ENCODE peak calls at places on chromosomes 12 and 14, in ten cellular contexts. C is AG04450, I is heart left ventricle, N is stomach, Z is PC-9, T is HCT116, K is prostate gland, O is left lung, Y is astrocyte, H is left ventricle myocardium inferior. R is an unnamed sample.
A peak's percentile ranks its signal among the peaks of the same experiment; 100 is the strongest.

GRCh38 chr12:94922561-94922960 is 80.9 kb downstream of the NDUFA12 start:
- DNase-seq in C (no peak), I (no peak), N (no peak), Z (no peak), T (no peak), K (no peak), O (no peak), Y (no peak), H (no peak), R (no peak)

GRCh38 chr14:51242545-51243490 is 2.8 kb downstream of the TMX1 start:
- DNase-seq in C (no peak), I (no peak), N (no peak), Z (no peak), T (no peak), K (no peak), O (no peak), Y (no peak), H (no peak), R (no peak)

GRCh38 chr12:22792198-22792597 is 167.2 kb downstream of the ETNK1 start:
- DNase-seq in C (no peak), I (no peak), N (no peak), Z (no peak), T (no peak), K (no peak), O (no peak), Y (no peak), H (no peak), R (no peak)

GRCh38 chr12:92378682-92379479 is 233.2 kb upstream of the BTG1 start:
- DNase-seq in C (no peak), I (no peak), N (no peak), Z (no peak), T (no peak), K (no peak), O (no peak), Y (no peak), H (no peak), R (no peak)

GRCh38 chr12:22357531-22357930 is 23.0 kb upstream of the ST8SIA1 start:
- DNase-seq in C (no peak), I (no peak), N (no peak), Z (no peak), T (no peak), K (no peak), O (no peak), Y (no peak), H (no peak), R (no peak)

GRCh38 chr12:124152733-124153132 is 142.2 kb upstream of the RFLNA start:
- DNase-seq in C (no peak), I (no peak), N (no peak), Z (no peak), T (no peak), K (no peak), O (no peak), Y (no peak), H (no peak), R (no peak)

GRCh38 chr12:66049538-66050282 is 80.8 kb downstream of the LLPH start:
- DNase-seq in C (no peak), I (no peak), N (no peak), Z (no peak), T (no peak), K (no peak), O (no peak), Y (no peak), H (no peak), R (no peak)

GRCh38 chr14:61756135-61756534 is 6.1 kb upstream of the SNAPC1 start:
- DNase-seq in C (no peak), I (no peak), N (no peak), Z (no peak), T (no peak), K (no peak), O (no peak), Y (no peak), H (no peak), R (no peak)

GRCh38 chr14:55605793-55606192 is 25.8 kb downstream of the KTN1 start:
- DNase-seq in C (no peak), I (no peak), N (no peak), Z (no peak), T (no peak), K (no peak), O (no peak), Y (peak; percentile 49), H (no peak), R (no peak)

GRCh38 chr12:121789800-121790748 is 3.4 kb downstream of the RHOF start:
- DNase-seq in C (no peak), I (peak; percentile 73), N (peak; percentile 75), Z (peak; percentile 66), T (no peak), K (no peak), O (peak; percentile 95), Y (no peak), H (peak; percentile 70), R (peak; percentile 90)

GRCh38 chr12:121792607-121793500 is 634 bp downstream of the RHOF start:
- DNase-seq in C (no peak), I (no peak), N (peak; percentile 58), Z (no peak), T (no peak), K (no peak), O (peak; percentile 89), Y (no peak), H (peak; percentile 54), R (peak; percentile 81)

GRCh38 chr12:121793501-121793835 is at the start of gene RHOF:
- DNase-seq in C (no peak), I (no peak), N (peak; percentile 68), Z (no peak), T (no peak), K (no peak), O (peak; percentile 94), Y (no peak), H (peak; percentile 58), R (peak; percentile 80)

GRCh38 chr12:121793836-121794531 is 496 bp upstream of the RHOF start:
- DNase-seq in C (peak; percentile 77), I (peak; percentile 88), N (peak; percentile 94), Z (peak; percentile 98), T (peak; percentile 89), K (peak; percentile 88), O (peak; percentile 99), Y (peak; percentile 83), H (peak; percentile 90), R (peak; percentile 96)

DNA sequence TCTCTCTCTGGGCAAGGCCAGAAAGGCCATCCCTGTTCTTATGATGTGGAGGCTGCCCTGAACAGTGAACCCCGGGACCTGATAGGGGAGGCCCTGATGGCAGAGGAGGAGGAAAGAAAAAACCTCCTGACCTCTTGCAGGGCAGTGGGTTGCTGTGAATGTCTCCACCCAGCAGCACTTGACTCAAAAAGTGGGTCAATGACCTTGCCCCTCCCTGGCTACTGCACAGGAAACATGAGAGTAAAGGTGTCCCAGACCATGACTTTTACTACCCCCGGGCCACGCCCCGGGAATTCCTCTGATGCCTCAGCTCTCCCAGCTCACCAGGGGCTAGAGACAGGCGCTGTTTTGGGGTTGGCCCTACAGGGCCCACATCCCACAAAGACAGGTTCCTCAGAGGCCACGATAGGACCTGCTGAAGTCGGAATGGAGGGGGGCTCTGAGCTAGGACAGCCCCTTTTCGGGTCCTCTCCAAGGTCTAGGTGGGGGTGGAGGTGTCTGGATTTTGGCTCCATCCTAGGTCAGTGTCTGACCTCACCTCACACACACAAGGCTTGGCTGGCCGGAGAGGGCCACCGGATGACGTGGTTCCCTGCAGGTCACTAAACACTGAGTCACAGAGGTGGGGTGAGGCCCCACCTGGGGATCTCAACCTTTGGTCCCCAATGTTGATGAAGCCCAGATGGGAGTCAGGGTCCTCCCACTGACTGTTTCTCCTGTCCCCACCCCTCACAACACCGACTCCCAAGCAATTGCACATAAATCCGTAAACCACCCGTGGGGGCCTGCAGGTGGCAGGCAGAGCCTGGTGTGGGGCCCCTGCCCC is 1.6 kb downstream of the RHOF start:
- DNase-seq in C (no peak), I (no peak), N (peak; percentile 64), Z (peak; percentile 91), T (no peak), K (no peak), O (no peak), Y (no peak), H (no peak), R (no peak)
- H3K4me3 ChIP-seq in C (no peak overlapping the region), I (no peak overlapping the region), N (peak overlapping the region; percentile 61), Z (peak overlapping the region; percentile 79), T (peak overlapping the region; percentile 90), K (no peak overlapping the region), O (peak overlapping the region; percentile 69), Y (no peak overlapping the region), H (peak overlapping the region; percentile 75), R (peak overlapping the region; percentile 68)

GRCh38 chr12:13211859-13212664 is 15.5 kb downstream of the EMP1 start:
- DNase-seq in C (no peak), I (peak; percentile 43), N (peak; percentile 66), Z (peak; percentile 64), T (peak; percentile 53), K (peak; percentile 58), O (no peak), Y (peak; percentile 48), H (no peak), R (no peak)
- TF ChIP-seq CTCF in C (peak; percentile 86), I (peak; percentile 68), N (peak; percentile 64), Z (peak; percentile 71), T (peak; percentile 75), K (peak; percentile 80), O (peak; percentile 67), Y (peak; percentile 96), H (peak; percentile 85), R (peak; percentile 85)

DNA sequence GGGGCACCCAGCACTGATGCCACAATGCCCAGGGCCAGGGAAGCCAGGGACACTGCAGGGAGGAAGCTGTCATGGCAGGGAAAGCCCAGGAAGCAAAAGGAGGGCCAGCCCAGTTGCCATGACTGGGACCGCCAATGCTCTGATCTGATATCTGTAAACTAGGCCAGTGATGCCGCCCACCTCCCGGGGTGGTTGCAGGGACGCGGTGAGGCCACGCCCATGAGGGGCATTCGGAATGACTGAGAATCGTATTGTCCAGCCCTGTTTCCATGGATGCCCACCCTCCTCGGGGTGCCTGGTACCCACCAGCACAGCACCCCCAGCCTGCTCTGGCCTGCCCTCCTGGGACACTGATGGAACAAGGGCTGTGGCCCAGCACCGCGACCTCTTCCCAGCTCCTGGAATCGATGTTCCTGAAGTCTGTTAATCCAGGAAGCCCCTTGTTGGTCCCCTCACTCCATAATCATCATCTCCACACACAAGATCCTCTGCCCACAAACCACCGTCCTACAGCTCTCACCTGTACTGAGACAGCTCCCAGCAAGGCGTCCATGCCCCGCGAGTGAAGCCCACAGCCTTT is 48.7 kb downstream of the CHGA start:
- DNase-seq in C (no peak), I (no peak), N (no peak), Z (no peak), T (no peak), K (no peak), O (no peak), Y (no peak), H (peak; percentile 6), R (peak; percentile 36)
- H3K27ac ChIP-seq in C (no peak overlapping the region), I (no peak overlapping the region), N (no peak overlapping the region), Z (no peak overlapping the region), T (no peak overlapping the region), K (peak overlapping the region; percentile 70), O (no peak overlapping the region), Y (no peak overlapping the region), H (peak overlapping the region; percentile 89), R (no peak overlapping the region)

DNA sequence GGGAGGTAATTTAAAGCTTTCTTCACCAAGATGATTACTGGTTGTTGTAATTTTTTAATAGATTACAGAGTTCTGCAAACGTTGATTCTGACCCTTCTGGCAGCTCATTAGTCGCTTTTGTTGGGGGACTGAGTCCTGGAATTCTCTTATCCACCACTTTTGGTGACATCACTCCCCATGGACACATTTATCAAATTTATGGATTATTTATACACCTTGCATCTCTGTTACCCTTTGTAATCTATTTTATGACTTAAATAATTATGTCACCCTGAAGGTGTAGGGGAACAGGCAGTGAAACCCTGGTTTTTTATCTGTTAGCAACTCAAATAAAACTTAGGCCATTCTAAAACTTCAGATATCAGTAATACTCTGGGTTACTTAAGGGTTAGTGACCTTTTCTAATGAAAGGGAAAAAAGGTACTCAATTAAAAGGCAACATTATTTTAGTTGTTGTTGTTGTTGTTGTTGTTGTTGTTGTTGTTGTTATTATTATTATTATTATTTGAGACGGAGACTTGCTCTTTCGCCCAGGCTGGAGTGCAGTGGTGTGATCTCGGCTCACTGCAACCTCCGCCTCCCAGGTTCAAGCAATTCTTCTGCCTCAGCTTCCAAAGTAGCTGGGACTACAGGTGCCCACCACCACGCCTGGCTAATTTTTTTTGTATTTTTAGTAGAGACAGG is 58.9 kb upstream of the RNU6-7 start:
- DNase-seq in C (no peak), I (no peak), N (no peak), Z (no peak), T (no peak), K (no peak), O (no peak), Y (no peak), H (no peak), R (no peak)
- H3K4me3 ChIP-seq in C (no peak overlapping the region), I (no peak overlapping the region), N (no peak overlapping the region), Z (no peak overlapping the region), T (no peak overlapping the region), K (no peak overlapping the region), O (no peak overlapping the region), Y (no peak overlapping the region), H (no peak overlapping the region), R (no peak overlapping the region)

R was measured in lower lobe of right lung.